ENCODE peak calls at places on chromosome 3, in five cellular contexts. S, E, M, I and V are unnamed samples.

GRCh38 chr3:32304510-32304909 is 66.0 kb downstream of the CMTM8 start:
- DNase-seq in S (no peak), E (no peak), M (no peak), I (no peak), V (no peak)

GRCh38 chr3:100825574-100825973 is 116.3 kb downstream of the TFG start:
- DNase-seq in S (no peak), E (no peak), M (no peak), I (no peak), V (no peak)

GRCh38 chr3:10340046-10340445 is 19.1 kb upstream of the SEC13 start:
- DNase-seq in S (no peak), E (no peak), M (no peak), I (no peak), V (no peak)

GRCh38 chr3:124131158-124132115 is 139.5 kb upstream of the ROPN1 start:
- DNase-seq in S (peak), E (no peak), M (peak), I (no peak), V (no peak)

GRCh38 chr3:176514297-176514696 is 683.0 kb downstream of the TBL1XR1 start:
- DNase-seq in S (peak), E (no peak), M (no peak), I (no peak), V (no peak)

GRCh38 chr3:197949191-197949766 is 711 bp upstream of the RPL35A start:
- DNase-seq in S (no peak), E (no peak), M (no peak), I (no peak), V (no peak)

GRCh38 chr3:31733234-31733667 is 200.5 kb downstream of the STT3B start:
- DNase-seq in S (no peak), E (no peak), M (no peak), I (no peak), V (no peak)

GRCh38 chr3:55296035-55296434 is 191.1 kb downstream of the WNT5A start:
- DNase-seq in S (peak), E (no peak), M (no peak), I (no peak), V (no peak)

GRCh38 chr3:183486472-183486871 is 58.1 kb upstream of the MCF2L2 start:
- DNase-seq in S (no peak), E (peak), M (no peak), I (no peak), V (no peak)

GRCh38 chr3:154018100-154018696 is 103.0 kb upstream of the ARHGEF26 start:
- DNase-seq in S (peak), E (no peak), M (no peak), I (no peak), V (no peak)

GRCh38 chr3:37229291-37229690 is 54.9 kb upstream of the LRRFIP2 start:
- DNase-seq in S (no peak), E (no peak), M (no peak), I (no peak), V (no peak)

GRCh38 chr3:161273589-161274218 is 52.6 kb downstream of the NMD3 start:
- DNase-seq in S (peak), E (no peak), M (no peak), I (no peak), V (no peak)

GRCh38 chr3:36707623-36708409 is 56.5 kb downstream of the DCLK3 start:
- DNase-seq in S (peak), E (no peak), M (no peak), I (no peak), V (no peak)

GRCh38 chr3:189404036-189404435 is 227.2 kb upstream of the TP63 start:
- DNase-seq in S (no peak), E (no peak), M (no peak), I (no peak), V (no peak)

GRCh38 chr3:154294016-154294415 is 30.3 kb downstream of the DHX36 start:
- DNase-seq in S (no peak), E (no peak), M (no peak), I (no peak), V (no peak)

GRCh38 chr3:64908292-64908691 is 220.5 kb upstream of the ADAMTS9 start:
- DNase-seq in S (no peak), E (no peak), M (no peak), I (no peak), V (no peak)

GRCh38 chr3:160006282-160007163 is 17.9 kb downstream of the IL12A start:
- DNase-seq in S (peak), E (no peak), M (peak), I (no peak), V (no peak)

GRCh38 chr3:157618075-157618760 is 115.0 kb upstream of the VEPH1 start:
- DNase-seq in S (peak), E (no peak), M (no peak), I (no peak), V (no peak)

GRCh38 chr3:142976621-142977398 is 13.3 kb upstream of the PAQR9 start:
- DNase-seq in S (peak), E (no peak), M (peak), I (no peak), V (peak)

GRCh38 chr3:172176385-172176784 is 137.0 kb downstream of the FNDC3B start:
- DNase-seq in S (no peak), E (no peak), M (no peak), I (no peak), V (no peak)

GRCh38 chr3:184338538-184338945 is 1.1 kb downstream of the FAM131A start:
- DNase-seq in S (peak), E (peak), M (peak), I (peak), V (peak)

GRCh38 chr3:42213417-42213816 is 52.6 kb downstream of the CCK start:
- DNase-seq in S (no peak), E (no peak), M (no peak), I (no peak), V (no peak)